ENCODE peak calls at places on chromosome 6, in six cellular contexts. One of them, this sample, is unnamed. For H3K4me1, the result is how much of the 10 kb centered on the place peaks cover.

GRCh38 chr6:89944826-89945407 is 50.6 kb downstream of the GJA10 start:
- DNase-seq in suprapubic skin: no peak
- DNase-seq in pancreas: no peak
- DNase-seq in mucosa of descending colon: no peak
- DNase-seq in thoracic aorta: no peak
- DNase-seq in cardiac muscle cell: no peak
- DNase-seq in this sample: no peak

GRCh38 chr6:143740213-143740612 is 62.4 kb downstream of the PHACTR2 start:
- DNase-seq in thoracic aorta: no peak
- DNase-seq in pancreas: no peak
- DNase-seq in suprapubic skin: no peak
- DNase-seq in cardiac muscle cell: no peak
- DNase-seq in mucosa of descending colon: no peak
- DNase-seq in this sample: no peak

GRCh38 chr6:155493694-155494143 is 38.1 kb upstream of the NOX3 start:
- DNase-seq in thoracic aorta: peak
- DNase-seq in pancreas: no peak
- DNase-seq in mucosa of descending colon: peak
- DNase-seq in suprapubic skin: peak
- DNase-seq in cardiac muscle cell: no peak
- DNase-seq in this sample: peak

GRCh38 chr6:42012501-42013133 is 37.7 kb upstream of the TAF8 start:
- DNase-seq in cardiac muscle cell: no peak
- DNase-seq in thoracic aorta: no peak
- DNase-seq in suprapubic skin: no peak
- DNase-seq in pancreas: no peak
- DNase-seq in mucosa of descending colon: no peak
- DNase-seq in this sample: no peak

GRCh38 chr6:42188406-42188805 is 6.3 kb downstream of the GUCA1B start:
- DNase-seq in thoracic aorta: no peak
- DNase-seq in pancreas: no peak
- DNase-seq in mucosa of descending colon: no peak
- DNase-seq in cardiac muscle cell: no peak
- DNase-seq in suprapubic skin: no peak
- DNase-seq in this sample: no peak

GRCh38 chr6:76867182-76867581 is 596.1 kb downstream of the HTR1B start:
- DNase-seq in mucosa of descending colon: no peak
- DNase-seq in cardiac muscle cell: no peak
- DNase-seq in suprapubic skin: no peak
- DNase-seq in pancreas: no peak
- DNase-seq in thoracic aorta: no peak
- DNase-seq in this sample: no peak

GRCh38 chr6:157326979-157327378 is 3.7 kb upstream of the TMEM242 start:
- DNase-seq in suprapubic skin: no peak
- DNase-seq in mucosa of descending colon: no peak
- DNase-seq in cardiac muscle cell: no peak
- DNase-seq in pancreas: no peak
- DNase-seq in thoracic aorta: no peak
- DNase-seq in this sample: no peak

GRCh38 chr6:88238065-88238464 is 71.9 kb upstream of the CNR1 start:
- DNase-seq in thoracic aorta: no peak
- DNase-seq in cardiac muscle cell: peak
- DNase-seq in suprapubic skin: no peak
- DNase-seq in mucosa of descending colon: peak
- DNase-seq in pancreas: peak
- DNase-seq in this sample: no peak

GRCh38 chr6:130676773-130677144 is 150.4 kb upstream of the SMLR1 start:
- DNase-seq in cardiac muscle cell: no peak
- DNase-seq in thoracic aorta: no peak
- DNase-seq in mucosa of descending colon: no peak
- DNase-seq in suprapubic skin: no peak
- DNase-seq in pancreas: no peak
- DNase-seq in this sample: no peak

GRCh38 chr6:4021862-4022715 is 56.8 kb downstream of the FAM217A start:
- DNase-seq in thoracic aorta: no peak
- DNase-seq in cardiac muscle cell: no peak
- DNase-seq in mucosa of descending colon: no peak
- DNase-seq in suprapubic skin: no peak
- DNase-seq in pancreas: no peak
- DNase-seq in this sample: no peak

GRCh38 chr6:29520232-29520631 is 32.5 kb upstream of the MAS1L start:
- DNase-seq in pancreas: no peak
- DNase-seq in mucosa of descending colon: no peak
- DNase-seq in suprapubic skin: no peak
- DNase-seq in thoracic aorta: no peak
- DNase-seq in cardiac muscle cell: no peak
- DNase-seq in this sample: no peak

GRCh38 chr6:24927234-24927955 is 8.4 kb downstream of the RIPOR2 start:
- DNase-seq in pancreas: no peak
- DNase-seq in mucosa of descending colon: no peak
- DNase-seq in thoracic aorta: no peak
- DNase-seq in suprapubic skin: no peak
- DNase-seq in cardiac muscle cell: no peak
- DNase-seq in this sample: no peak

GRCh38 chr6:24927985-24928735 is 7.6 kb downstream of the RIPOR2 start:
- DNase-seq in suprapubic skin: no peak
- DNase-seq in cardiac muscle cell: no peak
- DNase-seq in thoracic aorta: no peak
- DNase-seq in pancreas: no peak
- DNase-seq in mucosa of descending colon: no peak
- DNase-seq in this sample: no peak

GRCh38 chr6:24926192-24926591 is 9.6 kb downstream of the RIPOR2 start:
- DNase-seq in suprapubic skin: no peak
- DNase-seq in cardiac muscle cell: no peak
- DNase-seq in pancreas: no peak
- DNase-seq in thoracic aorta: no peak
- DNase-seq in mucosa of descending colon: no peak
- DNase-seq in this sample: no peak

GRCh38 chr6:24925661-24926060 is 10.1 kb downstream of the RIPOR2 start:
- DNase-seq in thoracic aorta: no peak
- DNase-seq in suprapubic skin: no peak
- DNase-seq in cardiac muscle cell: no peak
- DNase-seq in mucosa of descending colon: no peak
- DNase-seq in pancreas: no peak
- DNase-seq in this sample: no peak

GRCh38 chr6:24926639-24927038 is 9.1 kb downstream of the RIPOR2 start:
- DNase-seq in suprapubic skin: no peak
- DNase-seq in pancreas: no peak
- DNase-seq in mucosa of descending colon: no peak
- DNase-seq in cardiac muscle cell: no peak
- DNase-seq in thoracic aorta: no peak
- DNase-seq in this sample: no peak
- H3K4me1 ChIP-seq in suprapubic skin: under half
- H3K4me1 ChIP-seq in pancreas: under half
- H3K4me1 ChIP-seq in mucosa of descending colon: under half
- H3K4me1 ChIP-seq in cardiac muscle cell: under half
- H3K4me1 ChIP-seq in thoracic aorta: under half
- H3K4me1 ChIP-seq in this sample: under half

DNA sequence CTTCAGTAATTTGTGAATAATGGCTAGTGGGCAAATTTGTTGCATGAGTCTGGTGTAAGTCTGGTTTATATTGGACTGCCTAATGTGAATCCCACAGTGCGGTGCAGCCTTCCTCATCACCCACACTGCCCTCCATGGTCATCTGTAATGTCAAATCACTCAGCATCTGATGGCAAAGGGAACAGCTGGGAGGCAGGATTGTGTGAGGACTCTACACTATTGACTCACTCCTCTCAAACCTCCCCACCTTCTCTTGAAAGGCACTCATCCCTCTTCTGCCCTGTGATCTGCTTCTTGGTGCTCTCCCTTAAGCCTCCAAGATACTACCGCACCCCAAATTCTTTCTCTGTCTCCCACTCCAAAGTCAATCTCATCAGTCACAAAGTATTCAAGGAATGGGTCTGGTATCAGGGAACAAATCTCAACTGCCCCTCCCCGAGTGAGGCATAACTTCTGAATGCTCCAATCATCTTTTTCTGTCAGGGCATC is 146.0 kb upstream of the BEND6 start:
- DNase-seq in suprapubic skin: no peak
- DNase-seq in cardiac muscle cell: peak
- DNase-seq in pancreas: no peak
- DNase-seq in mucosa of descending colon: no peak
- DNase-seq in thoracic aorta: no peak
- DNase-seq in this sample: no peak
- H3K4me1 ChIP-seq in suprapubic skin: under half
- H3K4me1 ChIP-seq in cardiac muscle cell: under half
- H3K4me1 ChIP-seq in pancreas: under half
- H3K4me1 ChIP-seq in mucosa of descending colon: under half
- H3K4me1 ChIP-seq in thoracic aorta: half or more
- H3K4me1 ChIP-seq in this sample: under half

GRCh38 chr6:81773887-81774286 is 21.4 kb upstream of the TENT5A start:
- DNase-seq in suprapubic skin: no peak
- DNase-seq in thoracic aorta: no peak
- DNase-seq in cardiac muscle cell: no peak
- DNase-seq in pancreas: no peak
- DNase-seq in mucosa of descending colon: no peak
- DNase-seq in this sample: no peak
- H3K4me1 ChIP-seq in suprapubic skin: under half
- H3K4me1 ChIP-seq in thoracic aorta: under half
- H3K4me1 ChIP-seq in cardiac muscle cell: under half
- H3K4me1 ChIP-seq in pancreas: under half
- H3K4me1 ChIP-seq in mucosa of descending colon: under half
- H3K4me1 ChIP-seq in this sample: under half

DNA sequence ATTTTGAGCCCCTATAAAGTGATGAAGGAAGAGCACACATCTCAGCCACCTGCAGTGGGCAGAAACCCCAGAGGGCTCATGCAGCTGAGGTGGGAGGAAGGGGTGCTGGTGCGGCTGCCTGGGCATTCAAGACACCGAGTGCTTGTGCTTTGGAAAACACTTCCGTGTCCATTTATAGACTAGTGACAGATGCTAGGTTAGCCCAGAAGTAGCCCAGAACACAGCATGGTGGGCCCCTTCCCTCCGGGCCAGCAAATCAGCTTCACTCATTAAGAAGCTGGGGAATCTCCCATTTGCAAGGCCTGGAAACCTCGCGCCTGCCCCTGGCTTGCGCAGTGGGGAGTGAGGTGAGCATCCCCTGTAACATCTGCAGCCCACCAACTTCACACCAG is 12.9 kb downstream of the BEND3 start:
- DNase-seq in thoracic aorta: no peak
- DNase-seq in pancreas: no peak
- DNase-seq in mucosa of descending colon: no peak
- DNase-seq in suprapubic skin: no peak
- DNase-seq in cardiac muscle cell: peak
- DNase-seq in this sample: no peak
- H3K4me1 ChIP-seq in thoracic aorta: under half
- H3K4me1 ChIP-seq in pancreas: under half
- H3K4me1 ChIP-seq in mucosa of descending colon: under half
- H3K4me1 ChIP-seq in suprapubic skin: under half
- H3K4me1 ChIP-seq in cardiac muscle cell: under half
- H3K4me1 ChIP-seq in this sample: under half

GRCh38 chr6:111840821-111841220 is 32.4 kb downstream of the FYN start:
- DNase-seq in pancreas: no peak
- DNase-seq in suprapubic skin: no peak
- DNase-seq in cardiac muscle cell: no peak
- DNase-seq in thoracic aorta: no peak
- DNase-seq in mucosa of descending colon: no peak
- DNase-seq in this sample: no peak
- H3K4me1 ChIP-seq in pancreas: under half
- H3K4me1 ChIP-seq in suprapubic skin: under half
- H3K4me1 ChIP-seq in cardiac muscle cell: under half
- H3K4me1 ChIP-seq in thoracic aorta: under half
- H3K4me1 ChIP-seq in mucosa of descending colon: under half
- H3K4me1 ChIP-seq in this sample: under half

GRCh38 chr6:21747441-21747840 is 153.9 kb downstream of the SOX4 start:
- DNase-seq in pancreas: no peak
- DNase-seq in mucosa of descending colon: no peak
- DNase-seq in suprapubic skin: no peak
- DNase-seq in thoracic aorta: no peak
- DNase-seq in cardiac muscle cell: no peak
- DNase-seq in this sample: no peak

GRCh38 chr6:21750479-21751018 is 157.0 kb downstream of the SOX4 start:
- DNase-seq in mucosa of descending colon: no peak
- DNase-seq in pancreas: no peak
- DNase-seq in thoracic aorta: no peak
- DNase-seq in cardiac muscle cell: no peak
- DNase-seq in suprapubic skin: no peak
- DNase-seq in this sample: no peak

GRCh38 chr6:21749754-21750153 is 156.2 kb downstream of the SOX4 start:
- DNase-seq in thoracic aorta: no peak
- DNase-seq in pancreas: no peak
- DNase-seq in suprapubic skin: no peak
- DNase-seq in cardiac muscle cell: peak
- DNase-seq in mucosa of descending colon: no peak
- DNase-seq in this sample: no peak

GRCh38 chr6:21745543-21746337 is 152.2 kb downstream of the SOX4 start:
- DNase-seq in pancreas: no peak
- DNase-seq in thoracic aorta: no peak
- DNase-seq in suprapubic skin: no peak
- DNase-seq in cardiac muscle cell: no peak
- DNase-seq in mucosa of descending colon: no peak
- DNase-seq in this sample: no peak

GRCh38 chr6:21748343-21749063 is 155.0 kb downstream of the SOX4 start:
- DNase-seq in suprapubic skin: no peak
- DNase-seq in pancreas: no peak
- DNase-seq in cardiac muscle cell: no peak
- DNase-seq in thoracic aorta: no peak
- DNase-seq in mucosa of descending colon: peak
- DNase-seq in this sample: no peak
- H3K4me1 ChIP-seq in suprapubic skin: under half
- H3K4me1 ChIP-seq in pancreas: under half
- H3K4me1 ChIP-seq in cardiac muscle cell: under half
- H3K4me1 ChIP-seq in thoracic aorta: under half
- H3K4me1 ChIP-seq in mucosa of descending colon: under half
- H3K4me1 ChIP-seq in this sample: under half

This sample was measured in prostate gland.